ENCODE peak calls at places on chromosomes 7 and 10, in nine cellular contexts. Q, V, J, Z, K, H, M, L and A are unnamed samples.

GRCh38 chr7:48337012-48337621 is 165.9 kb downstream of the ABCA13 start:
- DNase-seq in Q (no peak), K (peak; percentile 47), L (peak; percentile 18), H (peak; percentile 6), V (no peak), Z (peak; percentile 14), J (peak; percentile 8), M (peak; percentile 6), A (peak; percentile 25)

GRCh38 chr10:71998840-71999194 is 34.6 kb downstream of the CHST3 start:
- DNase-seq in Q (no peak), L (peak; percentile 49), H (no peak), V (no peak), K (peak; percentile 70), J (peak; percentile 75), M (peak; percentile 70), Z (peak; percentile 74), A (peak; percentile 89)

GRCh38 chr10:29862926-29863614 is 196.3 kb downstream of the JCAD start:
- DNase-seq in Q (no peak), J (peak; percentile 80), K (peak; percentile 59), L (no peak), M (no peak), Z (peak; percentile 35), H (no peak), V (no peak), A (peak; percentile 50)

GRCh38 chr7:50591480-50592438 is 26.6 kb upstream of the DDC start:
- DNase-seq in H (no peak), V (no peak), K (no peak), Z (no peak), Q (no peak), L (no peak), J (no peak), M (no peak), A (no peak)

GRCh38 chr10:63521389-63522128 is at the start of gene REEP3:
- DNase-seq in L (peak; percentile 56), Q (peak; percentile 86), V (peak; percentile 51), Z (peak; percentile 74), J (peak; percentile 75), M (peak; percentile 81), K (peak; percentile 66), H (peak; percentile 63), A (peak; percentile 47)

GRCh38 chr7:21547511-21547910 is 4.7 kb downstream of the DNAH11 start:
- DNase-seq in J (no peak), K (no peak), H (no peak), L (no peak), V (no peak), M (no peak), Q (no peak), Z (peak; percentile 56), A (no peak)

GRCh38 chr7:132398253-132398913 is 177.9 kb downstream of the PLXNA4 start:
- DNase-seq in L (no peak), K (no peak), J (no peak), V (no peak), Z (no peak), M (no peak), H (no peak), Q (no peak), A (no peak)

GRCh38 chr10:1094112-1095057 is 38.2 kb downstream of the WDR37 start:
- DNase-seq in Q (peak; percentile 75), M (no peak), Z (no peak), J (no peak), H (no peak), L (no peak), V (no peak), K (no peak), A (no peak)

GRCh38 chr10:102310356-102311024 is 65.2 kb downstream of the GBF1 start:
- DNase-seq in Q (no peak), M (peak; percentile 68), J (peak; percentile 66), Z (peak; percentile 63), L (peak; percentile 60), V (no peak), H (no peak), K (peak; percentile 70), A (peak; percentile 69)

GRCh38 chr10:29317027-29317420 is 28.2 kb downstream of the LYZL1 start:
- DNase-seq in Z (peak; percentile 42), Q (no peak), K (no peak), J (peak; percentile 46), M (no peak), H (no peak), L (no peak), V (no peak), A (no peak)

DNA sequence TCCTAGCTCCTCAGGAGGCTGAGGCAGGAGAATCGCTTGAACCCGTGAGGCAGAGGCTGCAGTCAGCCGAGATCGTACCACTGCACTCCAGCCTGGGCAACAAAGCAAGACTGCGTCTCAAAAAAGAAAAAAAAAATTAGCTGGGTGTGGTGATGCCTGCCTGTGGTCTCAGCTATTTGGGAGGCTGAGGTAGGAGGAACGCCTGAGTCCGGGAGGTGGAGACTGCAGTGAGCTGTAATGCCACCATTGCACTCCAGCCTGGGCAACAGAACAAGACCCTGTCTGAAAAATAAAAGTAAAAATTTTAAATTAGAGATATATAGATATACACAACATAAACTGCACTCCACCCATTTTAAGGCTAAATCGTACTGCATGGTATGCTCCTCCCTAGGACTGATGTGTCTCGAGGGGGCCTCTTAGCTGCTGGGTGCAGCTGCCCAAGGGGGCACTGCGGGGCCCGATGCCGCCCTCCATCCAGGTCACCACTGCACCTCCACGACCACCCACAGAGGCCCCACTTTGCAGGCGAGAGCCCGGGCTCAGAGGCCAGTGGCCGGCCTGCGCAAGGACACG is 40.9 kb upstream of the FOXK1 start:
- DNase-seq in L (no peak), M (no peak), Q (no peak), H (no peak), J (no peak), K (no peak), Z (no peak), V (no peak), A (no peak)
- TF ChIP-seq CTCF in L (peak; percentile 37), M (peak; percentile 6), Q (no peak), H (no peak), J (no peak), K (no peak), Z (no peak), V (no peak), A (no peak)

DNA sequence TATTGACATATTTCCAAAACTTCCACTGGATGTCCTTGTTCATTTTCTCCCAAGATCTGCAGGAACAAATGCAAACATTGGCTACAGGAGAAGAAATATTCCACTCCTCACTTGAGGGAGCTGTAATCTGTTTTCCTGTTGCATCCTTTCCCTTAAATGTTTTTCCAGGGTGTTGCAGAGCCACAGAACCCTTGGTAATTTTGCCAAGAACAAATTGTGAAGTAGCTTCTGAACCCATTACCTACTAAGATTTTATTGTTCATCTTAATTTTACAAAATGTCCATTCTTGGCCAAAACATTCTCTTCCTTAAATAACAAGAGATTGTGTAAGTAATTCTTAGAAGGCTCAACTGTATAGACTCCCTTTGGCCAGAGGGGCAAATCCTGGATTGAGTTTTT is 177.0 kb downstream of the GNAT3 start:
- DNase-seq in L (no peak), V (no peak), K (no peak), M (peak; percentile 77), Z (peak; percentile 66), J (no peak), Q (no peak), H (no peak), A (no peak)
- TF ChIP-seq CTCF in L (no peak), V (no peak), K (no peak), M (no peak), Z (no peak), J (no peak), Q (no peak), H (no peak), A (no peak)

GRCh38 chr7:1873857-1874521 is 203.9 kb downstream of the ELFN1 start:
- DNase-seq in M (no peak), H (no peak), Q (no peak), K (no peak), V (no peak), J (no peak), L (no peak), Z (no peak), A (no peak)
- TF ChIP-seq CTCF in M (no peak), H (no peak), Q (no peak), K (no peak), V (no peak), J (no peak), L (no peak), Z (no peak), A (no peak)

GRCh38 chr7:4727914-4728705 is 46.0 kb downstream of the FOXK1 start:
- DNase-seq in Q (no peak), K (no peak), L (no peak), H (no peak), J (no peak), M (no peak), V (no peak), Z (no peak), A (no peak)

GRCh38 chr7:4726051-4726450 is 44.0 kb downstream of the FOXK1 start:
- DNase-seq in M (peak; percentile 23), L (no peak), H (no peak), Q (no peak), Z (no peak), K (no peak), V (no peak), J (no peak), A (no peak)

GRCh38 chr7:4724648-4725013 is 42.5 kb downstream of the FOXK1 start:
- DNase-seq in Z (peak; percentile 52), H (no peak), M (peak; percentile 49), J (peak; percentile 47), L (no peak), K (peak; percentile 34), Q (no peak), V (no peak), A (peak; percentile 31)

GRCh38 chr7:4725014-4725951 is 43.2 kb downstream of the FOXK1 start:
- DNase-seq in Q (peak; percentile 91), H (peak; percentile 46), K (peak; percentile 79), V (peak; percentile 84), L (peak; percentile 79), M (peak; percentile 91), J (peak; percentile 95), Z (peak; percentile 93), A (peak; percentile 84)

GRCh38 chr7:4726568-4726967 is 44.5 kb downstream of the FOXK1 start:
- DNase-seq in L (no peak), H (no peak), V (no peak), Z (no peak), M (no peak), Q (no peak), J (no peak), K (no peak), A (no peak)
- TF ChIP-seq CTCF in L (no peak), H (no peak), V (no peak), Z (no peak), M (no peak), Q (no peak), J (no peak), K (no peak), A (no peak)

DNA sequence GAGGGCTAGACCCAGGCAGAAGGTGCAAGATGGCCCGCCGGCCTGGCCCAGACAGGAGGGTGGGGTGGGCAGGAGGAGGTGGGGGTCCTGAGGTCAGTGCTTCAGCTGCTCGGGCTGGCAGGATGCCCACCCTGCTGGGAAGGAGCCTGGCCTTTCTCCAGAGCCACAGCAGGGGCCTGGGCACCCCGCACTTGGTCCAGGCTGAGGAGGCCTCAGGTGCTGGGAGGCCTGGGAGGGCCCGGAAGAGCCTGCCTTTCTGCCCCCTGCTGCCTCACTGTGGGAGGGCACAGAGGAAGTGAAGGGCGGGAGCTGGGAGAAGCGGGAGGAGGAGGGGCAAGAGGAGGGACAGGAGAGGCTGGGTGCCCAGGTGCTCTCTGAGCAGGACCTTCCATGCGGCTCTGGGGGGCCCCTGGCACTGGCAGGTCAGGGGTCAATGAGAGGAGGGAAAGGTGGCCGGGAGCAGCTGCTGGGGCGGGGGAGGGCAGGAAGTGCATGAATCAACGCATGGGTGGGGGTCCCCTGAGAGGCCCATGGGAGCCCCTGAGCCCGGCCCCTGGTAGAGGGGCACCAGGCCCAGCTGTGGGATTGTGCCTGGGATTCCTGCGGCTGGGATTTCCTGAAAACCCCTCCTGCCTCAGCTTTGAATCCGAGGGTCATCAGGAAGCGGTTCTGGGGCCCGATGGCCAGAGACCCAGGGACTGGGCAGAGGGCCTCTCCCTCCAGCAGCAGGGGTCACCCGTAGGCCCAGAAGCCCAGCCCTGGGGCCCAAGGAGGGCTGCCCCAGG is 49.9 kb downstream of the PWWP2B start:
- DNase-seq in Q (no peak), J (peak; percentile 19), K (peak; percentile 80), H (no peak), V (peak; percentile 49), M (peak; percentile 39), L (peak; percentile 86), Z (peak; percentile 23), A (peak; percentile 18)
- TF ChIP-seq CTCF in Q (no peak), J (peak; percentile 40), K (peak; percentile 58), H (peak; percentile 62), V (peak; percentile 80), M (peak; percentile 48), L (peak; percentile 82), Z (peak; percentile 30), A (peak; percentile 68)